ENCODE peak calls at places on chromosomes 4 and X, in eight cellular contexts. One of them, this sample, is unnamed.
A peak's percentile ranks its signal among the peaks of the same experiment; 100 is the strongest.

GRCh38 chr4:187396106-187396505 is 599.5 kb upstream of the ZFP42 start:
- DNase-seq in stomach: no peak
- DNase-seq in CD4-positive, alpha-beta T cell: no peak
- DNase-seq in GM20000: no peak
- DNase-seq in HFF-Myc: no peak
- DNase-seq in progenitor cell of endocrine pancreas: no peak
- DNase-seq in psoas muscle: no peak
- DNase-seq in foreskin fibroblast: no peak
- DNase-seq in this sample: no peak

GRCh38 chr4:87502580-87503238 is 26.5 kb downstream of the SPARCL1 start:
- DNase-seq in stomach: no peak
- DNase-seq in CD4-positive, alpha-beta T cell: no peak
- DNase-seq in GM20000: no peak
- DNase-seq in HFF-Myc: no peak
- DNase-seq in progenitor cell of endocrine pancreas: no peak
- DNase-seq in psoas muscle: no peak
- DNase-seq in foreskin fibroblast: peak; percentile 58
- DNase-seq in this sample: no peak

GRCh38 chr4:159098482-159099127 is 4.3 kb upstream of the RAPGEF2 start:
- DNase-seq in stomach: no peak
- DNase-seq in CD4-positive, alpha-beta T cell: no peak
- DNase-seq in GM20000: no peak
- DNase-seq in HFF-Myc: no peak
- DNase-seq in progenitor cell of endocrine pancreas: no peak
- DNase-seq in psoas muscle: no peak
- DNase-seq in foreskin fibroblast: no peak
- DNase-seq in this sample: no peak

GRCh38 chr4:148542922-148543623 is 100.9 kb upstream of the NR3C2 start:
- DNase-seq in stomach: no peak
- DNase-seq in CD4-positive, alpha-beta T cell: no peak
- DNase-seq in GM20000: no peak
- DNase-seq in HFF-Myc: no peak
- DNase-seq in progenitor cell of endocrine pancreas: no peak
- DNase-seq in psoas muscle: no peak
- DNase-seq in foreskin fibroblast: peak; percentile 6
- DNase-seq in this sample: no peak

GRCh38 chr4:165443276-165443675 is 64.5 kb downstream of the CPE start:
- DNase-seq in stomach: no peak
- DNase-seq in CD4-positive, alpha-beta T cell: no peak
- DNase-seq in GM20000: no peak
- DNase-seq in HFF-Myc: no peak
- DNase-seq in progenitor cell of endocrine pancreas: no peak
- DNase-seq in psoas muscle: no peak
- DNase-seq in foreskin fibroblast: no peak
- DNase-seq in this sample: no peak

GRCh38 chr4:55071951-55072350 is 53.4 kb downstream of the KDR start:
- DNase-seq in stomach: no peak
- DNase-seq in CD4-positive, alpha-beta T cell: no peak
- DNase-seq in GM20000: no peak
- DNase-seq in HFF-Myc: no peak
- DNase-seq in progenitor cell of endocrine pancreas: no peak
- DNase-seq in psoas muscle: no peak
- DNase-seq in foreskin fibroblast: no peak
- DNase-seq in this sample: no peak

GRCh38 chr4:150782921-150783320 is 201.0 kb downstream of the MAB21L2 start:
- DNase-seq in stomach: no peak
- DNase-seq in CD4-positive, alpha-beta T cell: no peak
- DNase-seq in GM20000: no peak
- DNase-seq in HFF-Myc: no peak
- DNase-seq in progenitor cell of endocrine pancreas: no peak
- DNase-seq in psoas muscle: no peak
- DNase-seq in foreskin fibroblast: peak; percentile 12
- DNase-seq in this sample: no peak

GRCh38 chr4:37999000-37999745 is 39.0 kb downstream of the PTTG2 start:
- DNase-seq in stomach: no peak
- DNase-seq in CD4-positive, alpha-beta T cell: no peak
- DNase-seq in GM20000: no peak
- DNase-seq in HFF-Myc: no peak
- DNase-seq in progenitor cell of endocrine pancreas: no peak
- DNase-seq in psoas muscle: no peak
- DNase-seq in foreskin fibroblast: no peak
- DNase-seq in this sample: no peak

GRCh38 chrX:107445146-107445545 is 4.3 kb upstream of the FRMPD3 start:
- DNase-seq in stomach: no peak
- DNase-seq in CD4-positive, alpha-beta T cell: no peak
- DNase-seq in GM20000: no peak
- DNase-seq in HFF-Myc: no peak
- DNase-seq in progenitor cell of endocrine pancreas: no peak
- DNase-seq in psoas muscle: no peak
- DNase-seq in foreskin fibroblast: no peak
- DNase-seq in this sample: no peak

GRCh38 chrX:22795680-22796079 is 204.1 kb upstream of the DDX53 start:
- DNase-seq in stomach: no peak
- DNase-seq in CD4-positive, alpha-beta T cell: no peak
- DNase-seq in GM20000: no peak
- DNase-seq in HFF-Myc: no peak
- DNase-seq in progenitor cell of endocrine pancreas: no peak
- DNase-seq in psoas muscle: no peak
- DNase-seq in foreskin fibroblast: no peak
- DNase-seq in this sample: no peak

DNA sequence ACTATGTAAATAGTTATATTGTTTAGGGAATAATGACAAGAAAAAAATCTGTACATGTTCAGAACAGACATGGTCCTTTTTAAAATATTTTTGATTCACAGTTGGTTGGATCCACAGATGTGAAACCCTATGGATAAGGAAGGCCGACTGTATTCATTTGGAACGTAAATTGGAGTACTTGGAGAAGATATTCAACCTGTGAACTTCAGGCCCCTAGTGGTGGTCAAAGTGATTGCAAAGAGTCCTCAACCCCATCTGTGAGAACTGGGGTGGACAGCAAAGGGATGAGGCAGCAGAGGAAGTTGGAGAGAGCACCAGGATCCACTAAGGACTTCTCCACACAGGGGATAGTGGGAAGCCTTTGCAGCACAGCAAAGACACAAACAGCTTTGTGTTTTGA is 6.2 kb upstream of the CXCL13 start:
- DNase-seq in stomach: peak; percentile 28
- DNase-seq in CD4-positive, alpha-beta T cell: no peak
- DNase-seq in GM20000: no peak
- DNase-seq in HFF-Myc: no peak
- DNase-seq in progenitor cell of endocrine pancreas: no peak
- DNase-seq in psoas muscle: no peak
- DNase-seq in foreskin fibroblast: peak; percentile 74
- DNase-seq in this sample: no peak
- TF ChIP-seq CTCF in stomach: no peak
- TF ChIP-seq CTCF in CD4-positive, alpha-beta T cell: peak; percentile 45
- TF ChIP-seq CTCF in GM20000: peak; percentile 18
- TF ChIP-seq CTCF in HFF-Myc: peak; percentile 69
- TF ChIP-seq CTCF in progenitor cell of endocrine pancreas: peak; percentile 52
- TF ChIP-seq CTCF in psoas muscle: peak; percentile 30
- TF ChIP-seq CTCF in foreskin fibroblast: peak; percentile 69
- TF ChIP-seq CTCF in this sample: peak; percentile 72

GRCh38 chr4:125280892-125281403 is 33.8 kb upstream of the FAT4 start:
- DNase-seq in stomach: no peak
- DNase-seq in CD4-positive, alpha-beta T cell: no peak
- DNase-seq in GM20000: no peak
- DNase-seq in HFF-Myc: no peak
- DNase-seq in progenitor cell of endocrine pancreas: no peak
- DNase-seq in psoas muscle: peak; percentile 39
- DNase-seq in foreskin fibroblast: no peak
- DNase-seq in this sample: no peak

GRCh38 chr4:125277827-125278226 is 36.9 kb upstream of the FAT4 start:
- DNase-seq in stomach: no peak
- DNase-seq in CD4-positive, alpha-beta T cell: no peak
- DNase-seq in GM20000: no peak
- DNase-seq in HFF-Myc: no peak
- DNase-seq in progenitor cell of endocrine pancreas: no peak
- DNase-seq in psoas muscle: no peak
- DNase-seq in foreskin fibroblast: no peak
- DNase-seq in this sample: no peak

DNA sequence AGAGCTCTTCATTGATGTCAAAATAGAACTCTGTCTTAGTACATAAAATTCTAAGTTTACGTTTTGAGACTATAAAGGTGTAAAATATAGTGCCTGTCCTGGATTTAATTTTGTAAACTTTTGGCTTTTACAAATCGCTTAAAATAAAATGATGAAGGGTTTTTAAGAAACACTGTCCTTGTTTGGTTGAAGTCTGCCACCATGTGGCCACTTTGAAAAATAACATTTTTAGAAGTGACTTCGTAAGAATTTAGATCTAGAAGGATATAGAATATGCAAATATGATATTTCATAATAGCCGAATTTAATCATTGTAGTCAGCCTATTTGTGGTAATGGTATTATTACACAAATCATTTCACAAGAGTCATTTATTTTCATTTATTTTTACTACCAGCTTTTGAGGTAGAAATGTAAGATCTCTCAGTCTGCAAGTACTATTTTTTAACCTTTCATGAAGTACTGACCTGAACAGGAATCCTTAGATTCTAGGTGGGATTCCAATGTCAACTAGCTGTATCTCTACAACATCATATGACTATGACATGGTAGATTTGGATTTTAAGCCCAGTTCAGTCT is 31.0 kb upstream of the FAT4 start:
- DNase-seq in stomach: no peak
- DNase-seq in CD4-positive, alpha-beta T cell: no peak
- DNase-seq in GM20000: peak; percentile 24
- DNase-seq in HFF-Myc: no peak
- DNase-seq in progenitor cell of endocrine pancreas: no peak
- DNase-seq in psoas muscle: no peak
- DNase-seq in foreskin fibroblast: peak; percentile 60
- DNase-seq in this sample: no peak
- TF ChIP-seq CTCF in stomach: no peak
- TF ChIP-seq CTCF in CD4-positive, alpha-beta T cell: peak; percentile 38
- TF ChIP-seq CTCF in GM20000: no peak
- TF ChIP-seq CTCF in HFF-Myc: peak; percentile 28
- TF ChIP-seq CTCF in progenitor cell of endocrine pancreas: peak; percentile 79
- TF ChIP-seq CTCF in psoas muscle: peak; percentile 57
- TF ChIP-seq CTCF in foreskin fibroblast: no peak
- TF ChIP-seq CTCF in this sample: peak; percentile 88

GRCh38 chr4:139085141-139085540 is 69.6 kb downstream of the NOCT start:
- DNase-seq in stomach: no peak
- DNase-seq in CD4-positive, alpha-beta T cell: no peak
- DNase-seq in GM20000: peak; percentile 19
- DNase-seq in HFF-Myc: no peak
- DNase-seq in progenitor cell of endocrine pancreas: no peak
- DNase-seq in psoas muscle: no peak
- DNase-seq in foreskin fibroblast: peak; percentile 37
- DNase-seq in this sample: no peak
- TF ChIP-seq CTCF in stomach: no peak
- TF ChIP-seq CTCF in CD4-positive, alpha-beta T cell: no peak
- TF ChIP-seq CTCF in GM20000: peak; percentile 8
- TF ChIP-seq CTCF in HFF-Myc: peak; percentile 10
- TF ChIP-seq CTCF in progenitor cell of endocrine pancreas: peak; percentile 12
- TF ChIP-seq CTCF in psoas muscle: peak; percentile 29
- TF ChIP-seq CTCF in foreskin fibroblast: peak; percentile 29
- TF ChIP-seq CTCF in this sample: peak; percentile 14

GRCh38 chr4:142413516-142413915 is 432.6 kb downstream of the INPP4B start:
- DNase-seq in stomach: no peak
- DNase-seq in CD4-positive, alpha-beta T cell: no peak
- DNase-seq in GM20000: no peak
- DNase-seq in HFF-Myc: no peak
- DNase-seq in progenitor cell of endocrine pancreas: no peak
- DNase-seq in psoas muscle: no peak
- DNase-seq in foreskin fibroblast: no peak
- DNase-seq in this sample: no peak

GRCh38 chr4:142414336-142414945 is 431.7 kb downstream of the INPP4B start:
- DNase-seq in stomach: no peak
- DNase-seq in CD4-positive, alpha-beta T cell: no peak
- DNase-seq in GM20000: no peak
- DNase-seq in HFF-Myc: no peak
- DNase-seq in progenitor cell of endocrine pancreas: no peak
- DNase-seq in psoas muscle: no peak
- DNase-seq in foreskin fibroblast: no peak
- DNase-seq in this sample: no peak

GRCh38 chr4:142416121-142416520 is 430.0 kb downstream of the INPP4B start:
- DNase-seq in stomach: no peak
- DNase-seq in CD4-positive, alpha-beta T cell: no peak
- DNase-seq in GM20000: no peak
- DNase-seq in HFF-Myc: no peak
- DNase-seq in progenitor cell of endocrine pancreas: no peak
- DNase-seq in psoas muscle: no peak
- DNase-seq in foreskin fibroblast: peak; percentile 73
- DNase-seq in this sample: no peak

GRCh38 chr4:142408003-142408441 is 438.1 kb downstream of the INPP4B start:
- DNase-seq in stomach: no peak
- DNase-seq in CD4-positive, alpha-beta T cell: no peak
- DNase-seq in GM20000: no peak
- DNase-seq in HFF-Myc: no peak
- DNase-seq in progenitor cell of endocrine pancreas: no peak
- DNase-seq in psoas muscle: no peak
- DNase-seq in foreskin fibroblast: peak; percentile 85
- DNase-seq in this sample: no peak

DNA sequence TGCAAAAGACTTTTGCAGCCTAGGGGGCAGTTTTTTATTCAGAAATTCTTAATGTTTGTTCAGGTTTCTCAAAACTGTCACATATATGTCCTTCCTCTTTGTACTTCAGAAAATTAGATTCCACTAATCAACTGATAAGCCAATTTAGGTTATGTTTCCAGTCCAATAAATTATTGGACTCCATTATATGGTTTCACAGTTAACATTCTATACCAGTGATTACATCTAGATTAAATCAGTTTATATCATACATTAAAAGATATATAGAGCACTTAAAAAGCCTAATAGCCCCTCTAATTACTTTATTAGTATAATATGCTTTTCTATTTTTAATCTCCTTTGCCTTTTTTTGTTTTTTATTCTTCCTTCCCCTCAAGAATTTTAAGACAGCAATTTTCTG is 434.1 kb downstream of the INPP4B start:
- DNase-seq in stomach: no peak
- DNase-seq in CD4-positive, alpha-beta T cell: no peak
- DNase-seq in GM20000: no peak
- DNase-seq in HFF-Myc: no peak
- DNase-seq in progenitor cell of endocrine pancreas: no peak
- DNase-seq in psoas muscle: no peak
- DNase-seq in foreskin fibroblast: no peak
- DNase-seq in this sample: no peak
- TF ChIP-seq CTCF in stomach: no peak
- TF ChIP-seq CTCF in CD4-positive, alpha-beta T cell: no peak
- TF ChIP-seq CTCF in GM20000: no peak
- TF ChIP-seq CTCF in HFF-Myc: no peak
- TF ChIP-seq CTCF in progenitor cell of endocrine pancreas: no peak
- TF ChIP-seq CTCF in psoas muscle: no peak
- TF ChIP-seq CTCF in foreskin fibroblast: no peak
- TF ChIP-seq CTCF in this sample: no peak

DNA sequence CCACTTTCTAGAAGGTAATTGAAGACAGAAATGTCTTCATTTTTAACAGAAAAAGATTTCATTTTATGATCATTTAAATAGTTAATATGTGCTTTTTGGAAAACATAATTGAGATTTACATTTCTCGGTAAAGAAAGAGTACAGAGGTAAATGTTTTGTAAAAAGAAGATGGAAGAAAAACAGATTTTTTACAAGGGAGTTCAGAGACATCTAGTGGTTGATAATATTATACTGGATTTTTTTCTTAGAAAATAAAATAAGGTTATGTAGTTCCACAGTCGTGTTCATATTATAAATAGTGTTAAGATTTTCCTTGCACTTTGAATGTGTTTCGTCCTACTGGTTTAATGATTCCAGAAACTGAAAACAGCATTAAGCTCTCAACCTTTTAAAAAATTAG is 60.6 kb downstream of the SMARCA1 start:
- DNase-seq in stomach: no peak
- DNase-seq in CD4-positive, alpha-beta T cell: no peak
- DNase-seq in GM20000: no peak
- DNase-seq in HFF-Myc: no peak
- DNase-seq in progenitor cell of endocrine pancreas: no peak
- DNase-seq in psoas muscle: no peak
- DNase-seq in foreskin fibroblast: no peak
- DNase-seq in this sample: no peak
- TF ChIP-seq CTCF in stomach: no peak
- TF ChIP-seq CTCF in CD4-positive, alpha-beta T cell: no peak
- TF ChIP-seq CTCF in GM20000: no peak
- TF ChIP-seq CTCF in HFF-Myc: no peak
- TF ChIP-seq CTCF in progenitor cell of endocrine pancreas: peak; percentile 48
- TF ChIP-seq CTCF in psoas muscle: no peak
- TF ChIP-seq CTCF in foreskin fibroblast: no peak
- TF ChIP-seq CTCF in this sample: no peak